ENCODE peak calls at places on chromosome 13, in six cellular contexts. W is A549, C is K562, Q is GM12878, K is IMR-90, Z is HepG2. R is an unnamed sample.

GRCh38 chr13:21022694-21023325 is 38.6 kb downstream of the LATS2 start:
- DNase-seq in C (peak; percentile 11), Q (no peak), W (no peak), K (no peak), Z (peak; percentile 23), R (peak; percentile 11)

GRCh38 chr13:108787709-108788394 is 158.4 kb downstream of the MYO16 start:
- DNase-seq in W (no peak), K (no peak), Z (no peak), Q (no peak), C (no peak), R (no peak)

GRCh38 chr13:67224148-67224846 is 5.8 kb downstream of the PCDH9 start:
- DNase-seq in K (peak; percentile 82), Z (peak; percentile 56), Q (no peak), W (peak; percentile 88), C (peak; percentile 51), R (peak; percentile 93)

GRCh38 chr13:109569938-109570711 is 216.3 kb downstream of the IRS2 start:
- DNase-seq in Q (peak; percentile 8), K (no peak), Z (no peak), W (no peak), C (no peak), R (no peak)

GRCh38 chr13:109361562-109361961 is 424.8 kb downstream of the IRS2 start:
- DNase-seq in Q (no peak), K (no peak), W (no peak), Z (no peak), C (no peak), R (no peak)

GRCh38 chr13:36057041-36057440 is 74.1 kb downstream of the DCLK1 start:
- DNase-seq in Z (no peak), Q (no peak), C (no peak), K (no peak), W (no peak), R (no peak)

GRCh38 chr13:44230736-44231135 is 142.9 kb upstream of the SERP2 start:
- DNase-seq in Q (no peak), K (no peak), Z (no peak), C (no peak), W (no peak), R (no peak)

GRCh38 chr13:29905845-29906244 is 55.4 kb upstream of the UBL3 start:
- DNase-seq in K (peak; percentile 56), C (no peak), Q (no peak), W (peak; percentile 28), Z (peak; percentile 24), R (no peak)

GRCh38 chr13:74299688-74300087 is 165.5 kb upstream of the KLF12 start:
- DNase-seq in K (no peak), W (no peak), C (no peak), Q (no peak), Z (no peak), R (no peak)

GRCh38 chr13:75366380-75367280 is 115.3 kb downstream of the TBC1D4 start:
- DNase-seq in K (no peak), C (no peak), Q (no peak), W (no peak), Z (no peak), R (no peak)

GRCh38 chr13:41004875-41005693 is 14.0 kb downstream of the ELF1 start:
- DNase-seq in C (no peak), K (no peak), Z (no peak), W (no peak), Q (peak; percentile 79), R (no peak)

GRCh38 chr13:71785361-71785760 is 81.6 kb downstream of the DACH1 start:
- DNase-seq in K (no peak), Z (no peak), C (no peak), W (no peak), Q (no peak), R (no peak)

GRCh38 chr13:44219808-44220544 is 153.6 kb upstream of the SERP2 start:
- DNase-seq in C (no peak), Z (no peak), K (peak; percentile 93), W (peak; percentile 58), Q (no peak), R (no peak)

GRCh38 chr13:46812398-46812797 is 15.4 kb upstream of the ESD start:
- DNase-seq in K (no peak), W (no peak), Q (no peak), C (no peak), Z (no peak), R (no peak)

GRCh38 chr13:101572456-101572855 is 120.0 kb downstream of the ITGBL1 start:
- DNase-seq in C (no peak), Z (no peak), K (peak; percentile 19), W (no peak), Q (no peak), R (no peak)

GRCh38 chr13:39353988-39354387 is 249.0 kb downstream of the LHFPL6 start:
- DNase-seq in Q (no peak), W (no peak), K (peak; percentile 65), C (no peak), Z (no peak), R (no peak)

GRCh38 chr13:20939662-20940061 is 37.1 kb upstream of the XPO4 start:
- DNase-seq in C (no peak), Q (no peak), K (no peak), W (peak; percentile 32), Z (no peak), R (no peak)

GRCh38 chr13:95100525-95101121 is 200.6 kb downstream of the ABCC4 start:
- DNase-seq in Q (peak; percentile 21), C (no peak), Z (peak; percentile 41), W (peak; percentile 98), K (peak; percentile 77), R (no peak)

GRCh38 chr13:40794414-40795368 is 5.3 kb downstream of the SLC25A15 start:
- DNase-seq in K (no peak), Z (no peak), Q (no peak), W (no peak), C (no peak), R (no peak)

GRCh38 chr13:89783221-89783755 is 1564.2 kb upstream of the MIR17HG start:
- DNase-seq in Q (no peak), W (no peak), K (no peak), C (no peak), Z (no peak), R (no peak)

GRCh38 chr13:113802761-113803160 is 43.7 kb downstream of the TMEM255B start:
- DNase-seq in K (no peak), Q (no peak), Z (no peak), C (no peak), W (no peak), R (no peak)

GRCh38 chr13:94556646-94557045 is 39.3 kb downstream of the TGDS start:
- DNase-seq in W (no peak), C (no peak), Z (no peak), K (no peak), Q (no peak), R (no peak)

GRCh38 chr13:98216711-98217110 is 39.6 kb upstream of the RNF113B start:
- DNase-seq in W (no peak), Q (peak; percentile 15), K (peak; percentile 17), C (no peak), Z (no peak), R (no peak)

GRCh38 chr13:50801087-50801931 is 42.2 kb downstream of the DLEU7 start:
- DNase-seq in Z (peak; percentile 57), K (peak; percentile 72), W (peak; percentile 57), C (peak; percentile 20), Q (peak; percentile 69), R (peak; percentile 71)

DNA sequence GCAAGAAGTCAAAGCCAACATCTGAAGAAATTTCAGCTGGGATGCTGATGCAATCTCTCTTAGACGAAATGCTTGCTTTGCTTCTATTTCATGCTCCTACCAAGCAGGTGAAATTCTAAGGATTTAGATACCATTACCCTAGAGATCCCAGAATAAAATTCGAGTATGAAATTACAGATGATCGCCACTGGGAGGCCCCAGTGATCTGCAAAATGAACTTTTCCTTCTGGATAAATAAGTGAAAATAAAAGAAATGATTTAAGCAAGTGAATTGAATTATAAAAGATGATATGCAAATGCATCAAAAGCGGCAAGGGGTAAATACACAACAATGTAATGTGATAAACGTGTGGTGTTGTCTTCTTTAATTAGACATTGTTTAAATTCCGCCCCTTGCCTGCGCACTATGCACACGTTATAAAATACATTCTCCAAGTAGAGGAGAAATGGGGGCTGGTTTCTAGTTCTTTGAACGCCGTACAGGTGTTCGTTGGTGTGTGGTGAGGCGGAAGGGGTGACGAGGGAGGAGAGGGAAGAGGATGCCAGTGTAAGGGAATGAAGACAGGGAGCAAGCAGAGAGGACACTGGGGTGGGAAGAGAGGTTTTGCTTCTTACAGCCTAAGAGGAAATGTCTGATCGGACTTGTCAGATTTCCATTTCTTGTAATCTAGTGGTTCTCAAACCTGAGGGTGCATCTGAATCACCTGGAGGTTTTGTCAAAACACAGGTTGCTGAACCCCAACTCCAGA is 58.0 kb downstream of the ERCC5 start:
- DNase-seq in C (peak; percentile 22), Q (no peak), W (peak; percentile 17), Z (no peak), K (peak; percentile 18), R (peak; percentile 6)
- TF ChIP-seq BHLHE40 in C (no peak), Q (no peak), W (no peak), Z (no peak), K (no peak), R (no peak)

GRCh38 chr13:112699318-112699918 is 9.6 kb downstream of the ATP11A start:
- DNase-seq in C (no peak), K (no peak), Q (no peak), Z (peak; percentile 29), W (no peak), R (no peak)

GRCh38 chr13:112702983-112703379 is 13.1 kb downstream of the ATP11A start:
- DNase-seq in C (no peak), Q (no peak), K (no peak), Z (no peak), W (no peak), R (no peak)

GRCh38 chr13:112702341-112702982 is 12.6 kb downstream of the ATP11A start:
- DNase-seq in Z (no peak), K (no peak), Q (no peak), C (no peak), W (no peak), R (no peak)

GRCh38 chr13:112697756-112698655 is 8.2 kb downstream of the ATP11A start:
- DNase-seq in Q (no peak), C (no peak), W (no peak), Z (peak; percentile 53), K (peak; percentile 44), R (no peak)

GRCh38 chr13:112700291-112701060 is 10.6 kb downstream of the ATP11A start:
- DNase-seq in Z (no peak), W (no peak), Q (no peak), K (no peak), C (no peak), R (no peak)
- TF ChIP-seq BHLHE40 in Z (no peak), W (no peak), Q (no peak), K (no peak), C (no peak), R (no peak)

DNA sequence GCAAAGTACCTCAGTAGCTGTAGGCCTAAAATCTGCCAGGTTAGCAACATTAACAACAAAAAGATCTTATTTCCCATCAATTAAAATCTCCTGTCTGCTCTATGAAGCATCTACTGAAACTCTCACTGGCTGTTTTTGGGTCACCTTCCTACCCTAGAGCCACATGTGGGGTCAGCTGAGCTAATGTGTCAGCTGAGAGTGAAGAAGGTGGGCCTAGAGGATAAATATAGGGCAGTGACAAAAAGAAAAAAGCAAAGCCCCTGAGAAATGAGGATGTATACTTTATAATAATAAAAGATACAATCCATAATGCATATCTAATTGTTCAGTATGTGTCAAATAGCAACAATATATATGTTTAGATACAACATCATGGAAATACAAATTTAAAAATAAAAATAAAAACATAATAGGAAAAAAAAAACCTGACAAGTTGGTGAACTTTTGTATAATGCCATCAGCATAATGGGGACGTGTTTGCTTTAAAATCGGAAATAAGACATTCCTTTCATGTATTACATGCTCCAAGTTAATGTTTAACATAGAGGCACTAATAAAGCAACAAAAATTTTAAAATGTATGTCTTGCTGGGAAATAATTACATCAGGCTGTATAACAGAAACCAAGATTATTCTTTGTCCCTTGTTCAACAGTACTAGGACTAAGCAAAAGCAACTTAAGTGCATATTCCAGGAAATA is 141.2 kb downstream of the GPC5 start:
- DNase-seq in W (no peak), Z (no peak), C (no peak), K (no peak), Q (no peak), R (no peak)
- TF ChIP-seq BHLHE40 in W (no peak), Z (no peak), C (no peak), K (no peak), Q (no peak), R (no peak)

GRCh38 chr13:79935121-79935520 is 405.8 kb downstream of the SPRY2 start:
- DNase-seq in Z (no peak), Q (no peak), C (no peak), W (no peak), K (peak; percentile 20), R (no peak)
- TF ChIP-seq BHLHE40 in Z (no peak), Q (no peak), C (no peak), W (no peak), K (no peak), R (no peak)

R was measured in HEK293T.